ENCODE peak calls at places on chromosomes 11 and 22, in four cellular contexts. C is NCI-H345; Z is activated effector memory CD4-positive, alpha-beta T cell treated with anti-CD3 and anti-CD28 coated beads, Interleukin-2, amount 50 U/mL, for 16 hours; B is activated naive CD8-positive, alpha-beta T cell treated with anti-CD3 and anti-CD28 coated beads for 36 hours. M is an unnamed sample.

GRCh38 chr11:10002221-10002620 is 291.8 kb downstream of the SBF2 start:
- DNase-seq in C (no peak), Z (no peak), B (no peak), M (no peak)

GRCh38 chr11:105432241-105432995 is 177.5 kb upstream of the GRIA4 start:
- DNase-seq in C (no peak), Z (no peak), B (no peak), M (no peak)

GRCh38 chr11:60183595-60184201 is 815 bp upstream of the MS4A6A start:
- DNase-seq in C (no peak), Z (no peak), B (no peak), M (no peak)

GRCh38 chr11:68839953-68840641 is 1.6 kb downstream of the CPT1A start:
- DNase-seq in C (peak), Z (peak), B (peak), M (no peak)

GRCh38 chr11:3710485-3711259 is 39.5 kb upstream of the CHRNA10 start:
- DNase-seq in C (no peak), Z (no peak), B (no peak), M (no peak)

GRCh38 chr22:38437416-38437815 is 17.6 kb downstream of the KCNJ4 start:
- DNase-seq in C (no peak), Z (no peak), B (no peak), M (no peak)

GRCh38 chr22:43484227-43484626 is 72.4 kb downstream of the MPPED1 start:
- DNase-seq in C (no peak), Z (no peak), B (no peak), M (no peak)

GRCh38 chr11:10498426-10499250 is 42.3 kb downstream of the RNF141 start:
- DNase-seq in C (no peak), Z (no peak), B (no peak), M (no peak)

GRCh38 chr11:36131719-36132349 is 157.4 kb downstream of the COMMD9 start:
- DNase-seq in C (no peak), Z (no peak), B (peak), M (no peak)

GRCh38 chr11:104594228-104594958 is 303.9 kb downstream of the CASP12 start:
- DNase-seq in C (no peak), Z (no peak), B (no peak), M (no peak)

GRCh38 chr11:120068114-120068573 is 69.8 kb downstream of the TRIM29 start:
- DNase-seq in C (no peak), Z (no peak), B (no peak), M (no peak)

GRCh38 chr22:19775496-19776325 is 15.1 kb downstream of the TBX1 start:
- DNase-seq in C (no peak), Z (no peak), B (no peak), M (no peak)

GRCh38 chr11:2801711-2802388 is 83.7 kb downstream of the CDKN1C start:
- DNase-seq in C (no peak), Z (no peak), B (no peak), M (peak)

GRCh38 chr11:58097437-58097836 is 27.9 kb downstream of the OR9I1 start:
- DNase-seq in C (no peak), Z (no peak), B (no peak), M (no peak)

GRCh38 chr11:120928506-120929062 is 95.3 kb upstream of the TBCEL start:
- DNase-seq in C (no peak), Z (no peak), B (no peak), M (no peak)

GRCh38 chr22:50271519-50271970 is 1.4 kb upstream of the MAPK11 start:
- DNase-seq in C (peak), Z (peak), B (peak), M (peak)

GRCh38 chr22:28562324-28562723 is 117.3 kb downstream of the TTC28 start:
- DNase-seq in C (no peak), Z (no peak), B (no peak), M (no peak)

GRCh38 chr22:47780281-47780875 is 1017.9 kb downstream of the TBC1D22A start:
- DNase-seq in C (no peak), Z (no peak), B (no peak), M (no peak)

GRCh38 chr11:67584205-67584880 is 731 bp downstream of the GSTP1 start:
- DNase-seq in C (no peak), Z (peak), B (peak), M (peak)

GRCh38 chr22:30016596-30016995 is 63.7 kb upstream of the HORMAD2 start:
- DNase-seq in C (no peak), Z (no peak), B (no peak), M (no peak)

GRCh38 chr11:18844753-18845367 is 53.3 kb upstream of the PTPN5 start:
- DNase-seq in C (peak), Z (no peak), B (no peak), M (no peak)

GRCh38 chr22:37121887-37122591 is 12.5 kb upstream of the TMPRSS6 start:
- DNase-seq in C (peak), Z (peak), B (peak), M (peak)

M was measured in upper lobe of right lung.